ENCODE peak calls at places on chromosomes 3 and 15, in eight cellular contexts. B is body of pancreas, G is A549, K is GM12891, H is suprapubic skin, S is sigmoid colon, J is ovary, U is heart left ventricle. L is an unnamed sample.

GRCh38 chr3:72448858-72449257 is 399.4 kb downstream of the SHQ1 start:
- DNase-seq in B (no peak), G (no peak), K (no peak), H (no peak), S (no peak), J (no peak), U (no peak), L (no peak)

GRCh38 chr15:31852933-31853332 is 177.4 kb upstream of the CHRNA7 start:
- DNase-seq in B (no peak), G (no peak), K (no peak), H (no peak), S (no peak), J (no peak), U (no peak), L (no peak)

GRCh38 chr3:44624696-44625528 is at the start of gene ZNF197:
- DNase-seq in B (peak; percentile 91), G (peak; percentile 88), K (peak; percentile 52), H (peak; percentile 93), S (peak; percentile 93), J (peak; percentile 77), U (peak; percentile 93), L (peak; percentile 80)

GRCh38 chr15:39195988-39196486 is 384.8 kb upstream of the THBS1 start:
- DNase-seq in B (no peak), G (peak; percentile 79), K (no peak), H (no peak), S (no peak), J (no peak), U (no peak), L (peak; percentile 43)

GRCh38 chr15:48940508-48940907 is 23.2 kb downstream of the SHC4 start:
- DNase-seq in B (no peak), G (peak; percentile 53), K (no peak), H (no peak), S (no peak), J (no peak), U (no peak), L (peak; percentile 9)

GRCh38 chr3:144963810-144964209 is 992.2 kb downstream of the DIPK2A start:
- DNase-seq in B (no peak), G (no peak), K (no peak), H (no peak), S (no peak), J (no peak), U (no peak), L (no peak)

GRCh38 chr3:76400141-76400540 is 614.8 kb upstream of the ZNF717 start:
- DNase-seq in B (no peak), G (no peak), K (no peak), H (no peak), S (no peak), J (no peak), U (no peak), L (no peak)

GRCh38 chr15:39936681-39937080 is 2.8 kb downstream of the EIF2AK4 start:
- DNase-seq in B (no peak), G (no peak), K (no peak), H (no peak), S (no peak), J (no peak), U (no peak), L (no peak)

GRCh38 chr15:41340189-41340695 is 7.6 kb downstream of the NUSAP1 start:
- DNase-seq in B (no peak), G (no peak), K (no peak), H (no peak), S (no peak), J (no peak), U (no peak), L (no peak)

GRCh38 chr3:13932578-13933295 is 52.9 kb upstream of the WNT7A start:
- DNase-seq in B (no peak), G (no peak), K (no peak), H (no peak), S (no peak), J (no peak), U (no peak), L (no peak)

GRCh38 chr15:44034933-44035624 is 160.0 kb downstream of the FRMD5 start:
- DNase-seq in B (no peak), G (no peak), K (no peak), H (no peak), S (no peak), J (no peak), U (no peak), L (peak; percentile 25)

GRCh38 chr15:76135516-76135915 is 75.7 kb downstream of the TMEM266 start:
- DNase-seq in B (no peak), G (no peak), K (no peak), H (no peak), S (no peak), J (no peak), U (no peak), L (no peak)

GRCh38 chr3:125591116-125591755 is 4.1 kb downstream of the OSBPL11 start:
- DNase-seq in B (peak; percentile 63), G (no peak), K (no peak), H (no peak), S (no peak), J (no peak), U (no peak), L (no peak)

GRCh38 chr3:76369170-76369569 is 583.8 kb upstream of the ZNF717 start:
- DNase-seq in B (no peak), G (no peak), K (no peak), H (no peak), S (no peak), J (no peak), U (no peak), L (no peak)

GRCh38 chr15:98838387-98839259 is 169.0 kb downstream of the PGPEP1L start:
- DNase-seq in B (no peak), G (no peak), K (no peak), H (no peak), S (no peak), J (no peak), U (no peak), L (no peak)

GRCh38 chr3:149717391-149718056 is 34.8 kb downstream of the COMMD2 start:
- DNase-seq in B (peak; percentile 67), G (peak; percentile 83), K (no peak), H (no peak), S (peak; percentile 79), J (peak; percentile 52), U (peak; percentile 38), L (peak; percentile 33)

GRCh38 chr3:83968386-83968785 is 990.4 kb upstream of the CADM2 start:
- DNase-seq in B (no peak), G (peak; percentile 23), K (no peak), H (no peak), S (no peak), J (no peak), U (no peak), L (no peak)

GRCh38 chr3:72675243-72675642 is 173.0 kb downstream of the SHQ1 start:
- DNase-seq in B (no peak), G (no peak), K (no peak), H (no peak), S (no peak), J (no peak), U (no peak), L (no peak)

GRCh38 chr3:12658593-12659058 is 5.3 kb downstream of the RAF1 start:
- DNase-seq in B (no peak), G (no peak), K (no peak), H (no peak), S (no peak), J (no peak), U (no peak), L (no peak)

GRCh38 chr15:28975766-28976179 is 90.0 kb downstream of the APBA2 start:
- DNase-seq in B (peak; percentile 76), G (peak; percentile 69), K (peak; percentile 43), H (no peak), S (no peak), J (no peak), U (no peak), L (peak; percentile 35)

DNA sequence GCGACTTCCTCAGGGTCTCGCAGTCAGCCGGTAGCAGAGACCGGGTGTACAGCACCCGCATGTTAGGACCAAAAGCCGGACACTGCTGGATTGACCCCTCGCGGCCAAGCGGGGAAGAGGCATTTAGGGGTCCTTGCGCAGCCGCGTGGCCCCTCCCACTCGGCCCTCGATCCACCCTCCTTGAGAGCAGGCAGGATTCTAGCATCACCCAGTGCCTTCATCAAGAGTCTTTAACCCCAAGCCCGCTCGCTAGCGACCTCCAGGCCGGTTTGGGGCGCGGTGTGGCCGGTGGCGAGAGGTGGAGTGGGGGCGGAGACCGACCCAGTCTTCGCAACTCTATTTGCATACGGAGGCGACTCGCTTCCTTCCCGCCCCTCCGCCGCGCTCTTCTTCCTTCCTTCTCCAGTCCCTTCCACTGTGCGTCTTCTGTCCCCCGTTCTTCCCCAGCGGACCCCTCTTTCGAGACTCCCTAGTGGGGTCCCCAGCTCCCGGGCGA is at the start of gene ST6GAL1:
- DNase-seq in B (peak; percentile 30), G (peak; percentile 42), K (peak; percentile 65), H (no peak), S (peak; percentile 73), J (peak; percentile 61), U (peak; percentile 87), L (peak; percentile 58)
- TF ChIP-seq POLR2A in B (no peak), G (peak; percentile 25), K (peak; percentile 58), H (no peak), S (no peak), J (no peak), U (peak; percentile 73), L (no peak)

DNA sequence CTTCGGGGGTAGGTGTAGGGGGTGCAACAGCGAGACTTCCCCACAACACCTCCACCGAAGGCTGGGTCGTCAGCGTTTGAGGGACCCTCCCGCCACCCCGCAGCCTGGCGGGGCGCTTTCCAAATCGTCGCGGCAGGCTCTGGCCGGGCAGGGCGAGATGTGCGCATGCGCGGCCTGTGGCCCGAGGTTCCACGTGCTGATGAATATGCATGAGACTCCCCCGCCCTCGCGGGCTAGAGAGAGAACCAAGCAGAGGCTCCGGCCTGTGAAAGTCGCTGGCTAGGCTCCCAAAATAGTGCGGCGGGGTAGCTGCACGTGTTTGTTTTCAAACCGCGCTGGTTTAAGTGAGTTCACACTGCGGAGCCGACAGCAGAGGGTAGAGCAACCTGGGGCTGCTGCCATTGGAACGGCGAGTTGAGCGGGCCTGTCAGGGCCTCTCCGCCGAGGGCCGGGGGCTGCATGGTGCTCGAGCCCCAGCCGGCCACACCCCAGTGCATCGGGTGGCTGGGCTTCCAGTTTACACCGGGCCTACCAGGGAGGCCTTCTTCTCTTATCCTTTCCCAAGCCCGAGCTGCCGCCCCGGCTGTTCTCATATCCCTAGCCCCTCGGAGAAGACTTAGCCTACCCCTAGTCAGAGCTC is 10.0 kb downstream of the ZIC1 start:
- DNase-seq in B (peak; percentile 54), G (no peak), K (no peak), H (no peak), S (no peak), J (peak; percentile 51), U (no peak), L (no peak)
- TF ChIP-seq POLR2A in B (no peak), G (no peak), K (no peak), H (no peak), S (no peak), J (no peak), U (no peak), L (peak; percentile 67)

GRCh38 chr3:141875374-141875892 is 1.0 kb upstream of the ATP1B3 start:
- DNase-seq in B (peak; percentile 85), G (peak; percentile 89), K (peak; percentile 66), H (peak; percentile 95), S (peak; percentile 94), J (peak; percentile 81), U (peak; percentile 87), L (peak; percentile 82)
- TF ChIP-seq POLR2A in B (no peak), G (no peak), K (no peak), H (no peak), S (no peak), J (no peak), U (no peak), L (no peak)

DNA sequence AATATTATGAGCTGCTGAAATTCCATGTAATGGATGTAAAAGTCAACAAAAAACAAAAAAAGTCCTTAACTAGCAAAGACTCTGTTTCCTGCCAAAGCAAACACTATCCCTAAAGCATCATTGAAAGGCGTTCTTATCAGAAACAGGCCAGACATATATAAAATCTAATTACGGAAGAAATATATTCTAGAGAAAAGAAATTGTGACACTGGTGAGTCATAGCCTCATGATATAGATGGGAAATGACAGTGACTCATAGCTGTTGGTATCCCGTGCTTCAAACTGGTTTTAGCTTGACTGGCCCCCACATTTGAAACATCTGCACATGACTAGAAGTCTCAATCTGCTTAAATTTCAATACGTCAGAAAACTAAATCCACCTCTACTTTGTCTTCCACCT is 456.5 kb upstream of the ARRDC4 start:
- DNase-seq in B (no peak), G (peak; percentile 4), K (no peak), H (no peak), S (no peak), J (no peak), U (no peak), L (no peak)
- TF ChIP-seq POLR2A in B (no peak), G (no peak), K (no peak), H (no peak), S (no peak), J (no peak), U (no peak), L (no peak)

L was measured in H54.